ENCODE peak calls at places on chromosomes 2 and 18, in ten cellular contexts. L is AG10803, Y is lower lobe of right lung, F is astrocyte of the spinal cord, K is lower leg skin, R is cardiac fibroblast, T is endodermal cell, W is GM12865, V is cardiac muscle cell, G is tibial nerve. D is an unnamed sample.

GRCh38 chr2:101124684-101125366 is 26.4 kb downstream of the TBC1D8 start:
- DNase-seq in T (no peak), Y (peak; percentile 59), G (peak; percentile 74), K (peak; percentile 93), L (peak; percentile 87), V (no peak), W (no peak), R (peak; percentile 79), F (peak; percentile 66), D (peak; percentile 62)

GRCh38 chr18:48161911-48162698 is 231.6 kb upstream of the SMAD2 start:
- DNase-seq in V (no peak), F (no peak), L (no peak), G (no peak), K (peak; percentile 91), W (no peak), T (no peak), Y (no peak), R (no peak), D (no peak)

GRCh38 chr2:235703711-235704295 is 210.0 kb downstream of the AGAP1 start:
- DNase-seq in G (no peak), V (no peak), F (no peak), R (no peak), T (no peak), Y (no peak), K (no peak), L (no peak), W (no peak), D (no peak)

GRCh38 chr2:189661148-189661956 is at the start of gene ASNSD1:
- DNase-seq in W (peak; percentile 100), Y (peak; percentile 99), V (peak; percentile 100), F (peak; percentile 100), T (peak; percentile 99), L (peak; percentile 100), G (peak; percentile 97), R (peak; percentile 100), K (peak; percentile 100), D (peak; percentile 99)

GRCh38 chr2:159010963-159011362 is 42.5 kb downstream of the TANC1 start:
- DNase-seq in F (no peak), W (no peak), K (no peak), T (no peak), R (no peak), Y (no peak), G (no peak), L (no peak), V (no peak), D (no peak)

GRCh38 chr2:196481323-196481695 is 158.2 kb upstream of the CCDC150 start:
- DNase-seq in K (no peak), F (peak; percentile 67), Y (no peak), V (no peak), W (peak; percentile 21), T (no peak), L (peak; percentile 92), G (no peak), R (peak; percentile 56), D (no peak)

GRCh38 chr2:218041302-218042165 is 27.5 kb upstream of the RUFY4 start:
- DNase-seq in L (no peak), T (no peak), Y (no peak), K (no peak), F (no peak), W (peak; percentile 41), G (no peak), V (no peak), R (no peak), D (no peak)

GRCh38 chr18:13481820-13482640 is 244.3 kb downstream of the FAM210A start:
- DNase-seq in G (no peak), Y (no peak), K (peak; percentile 70), V (no peak), L (no peak), R (no peak), W (peak; percentile 64), F (no peak), T (no peak), D (no peak)

GRCh38 chr2:227499971-227500630 is 28.1 kb downstream of the AGFG1 start:
- DNase-seq in T (no peak), R (no peak), W (no peak), F (no peak), Y (no peak), K (no peak), V (no peak), L (no peak), G (no peak), D (no peak)
- TF ChIP-seq CTCF in T (peak; percentile 47), R (no peak), W (no peak), F (no peak), Y (no peak), K (no peak), V (no peak), L (no peak), G (no peak), D (no peak)

GRCh38 chr2:233165895-233166661 is 85.4 kb upstream of the ATG16L1 start:
- DNase-seq in R (peak; percentile 20), K (peak; percentile 91), F (peak; percentile 36), W (no peak), Y (peak; percentile 88), G (peak; percentile 51), V (no peak), T (no peak), L (peak; percentile 15), D (no peak)
- H3K4me3 ChIP-seq in R (no peak overlapping the region), K (no peak overlapping the region), F (no peak overlapping the region), W (no peak overlapping the region), Y (no peak overlapping the region), G (no peak overlapping the region), V (no peak overlapping the region), T (no peak overlapping the region), L (no peak overlapping the region), D (no peak overlapping the region)

GRCh38 chr2:122755281-122755780 is 999.9 kb downstream of the TSN start:
- DNase-seq in G (no peak), L (no peak), T (no peak), R (peak; percentile 81), Y (no peak), W (no peak), F (no peak), V (no peak), K (no peak), D (no peak)

GRCh38 chr2:122750095-122750494 is 994.6 kb downstream of the TSN start:
- DNase-seq in V (no peak), K (no peak), L (no peak), W (no peak), R (no peak), T (no peak), G (no peak), F (no peak), Y (no peak), D (no peak)

GRCh38 chr2:122750808-122751207 is 995.4 kb downstream of the TSN start:
- DNase-seq in Y (no peak), G (no peak), V (no peak), W (no peak), R (no peak), K (no peak), T (no peak), L (no peak), F (no peak), D (no peak)

GRCh38 chr2:122754561-122754960 is 999.1 kb downstream of the TSN start:
- DNase-seq in R (peak; percentile 49), W (no peak), L (no peak), V (no peak), K (no peak), F (no peak), T (no peak), Y (no peak), G (no peak), D (no peak)

DNA sequence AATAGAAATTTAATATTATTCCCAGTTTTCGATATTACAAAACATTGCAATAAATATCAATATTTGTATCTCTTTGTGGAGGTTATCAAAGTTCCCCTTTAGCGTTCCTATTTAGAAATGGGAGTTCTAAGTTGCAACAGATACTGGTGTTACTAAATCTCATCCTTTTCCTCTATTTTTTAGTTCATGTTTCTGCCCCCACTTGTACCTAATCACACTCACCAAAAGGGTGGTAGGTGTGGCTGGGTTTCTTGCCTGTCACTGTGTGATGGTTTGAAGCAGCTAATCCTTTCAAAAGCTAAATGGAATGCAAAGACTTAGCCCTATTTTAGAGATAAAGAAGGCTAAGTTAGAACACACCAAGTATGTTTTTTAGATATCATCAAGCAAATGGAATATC is 997.9 kb downstream of the TSN start:
- DNase-seq in K (no peak), R (no peak), T (no peak), Y (no peak), W (no peak), L (no peak), V (no peak), F (no peak), G (no peak), D (no peak)
- TF ChIP-seq CTCF in K (no peak), R (no peak), T (no peak), Y (no peak), W (no peak), L (no peak), V (no peak), F (no peak), G (no peak), D (no peak)

GRCh38 chr2:109722026-109722425 is 72.1 kb upstream of the RGPD5 start:
- DNase-seq in R (peak; percentile 11), K (peak; percentile 87), F (no peak), Y (peak; percentile 68), W (no peak), G (no peak), V (peak; percentile 49), L (no peak), T (no peak), D (peak; percentile 81)
- H3K4me3 ChIP-seq in R (no peak overlapping the region), K (no peak overlapping the region), F (no peak overlapping the region), Y (no peak overlapping the region), W (no peak overlapping the region), G (no peak overlapping the region), V (no peak overlapping the region), L (no peak overlapping the region), T (no peak overlapping the region), D (no peak overlapping the region)

GRCh38 chr2:3620834-3621233 is 25.9 kb downstream of the COLEC11 start:
- DNase-seq in W (no peak), Y (no peak), R (peak; percentile 52), G (no peak), L (no peak), V (no peak), T (no peak), F (no peak), K (no peak), D (no peak)
- TF ChIP-seq CTCF in W (no peak), Y (no peak), R (no peak), G (no peak), L (no peak), V (no peak), T (no peak), F (no peak), K (no peak), D (no peak)

DNA sequence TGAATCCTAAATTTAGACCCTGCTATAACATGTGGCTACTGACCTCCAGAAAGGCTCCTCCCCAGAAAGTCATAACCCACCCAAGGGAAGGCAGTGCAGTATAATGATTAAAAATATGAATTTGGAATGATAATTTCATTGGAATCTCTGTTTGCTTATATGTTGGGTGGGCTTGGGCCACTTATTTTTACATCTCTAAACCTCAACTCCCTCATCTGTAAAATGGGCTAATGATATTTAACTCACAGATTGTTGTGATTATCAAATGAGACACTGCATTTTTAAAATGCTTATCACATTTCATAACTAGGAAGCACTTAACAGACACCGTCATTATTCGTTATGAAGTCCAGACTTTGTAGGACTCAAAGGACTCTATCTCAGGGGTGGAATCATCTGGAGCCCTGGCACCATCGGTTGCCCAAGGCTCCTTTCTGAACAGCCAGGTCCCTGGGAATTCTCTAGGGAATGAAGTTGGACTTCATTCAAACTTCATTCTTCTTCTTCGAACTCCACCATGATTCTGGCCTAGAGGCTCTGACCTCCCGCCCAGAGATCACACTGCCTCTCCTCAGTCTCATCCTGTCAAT is 33.1 kb upstream of the RMDN2 start:
- DNase-seq in Y (no peak), W (no peak), G (no peak), V (no peak), T (no peak), K (no peak), F (no peak), R (no peak), L (peak; percentile 29), D (no peak)
- H3K4me3 ChIP-seq in Y (no peak overlapping the region), W (no peak overlapping the region), G (no peak overlapping the region), V (no peak overlapping the region), T (no peak overlapping the region), K (no peak overlapping the region), F (no peak overlapping the region), R (no peak overlapping the region), L (no peak overlapping the region), D (no peak overlapping the region)